ENCODE peak calls at places on chromosomes 11 and 22, in seven cellular contexts. One of them, this sample, is unnamed.

GRCh38 chr11:128772814-128773213 is 78.9 kb downstream of the FLI1 start:
- DNase-seq in AG04450: no peak
- DNase-seq in retinal pigment epithelial cell: no peak
- DNase-seq in epithelial cell of esophagus: no peak
- DNase-seq in lower leg skin: peak
- DNase-seq in HL-60: peak
- DNase-seq in coronary artery: no peak
- DNase-seq in this sample: no peak

GRCh38 chr22:17772963-17773605 is 1.2 kb downstream of the BID start:
- DNase-seq in HL-60: no peak
- DNase-seq in epithelial cell of esophagus: peak
- DNase-seq in coronary artery: no peak
- DNase-seq in AG04450: no peak
- DNase-seq in retinal pigment epithelial cell: no peak
- DNase-seq in lower leg skin: no peak
- DNase-seq in this sample: no peak

GRCh38 chr22:49601614-49602321 is 225.9 kb downstream of the BRD1 start:
- DNase-seq in HL-60: no peak
- DNase-seq in lower leg skin: no peak
- DNase-seq in epithelial cell of esophagus: no peak
- DNase-seq in AG04450: no peak
- DNase-seq in retinal pigment epithelial cell: no peak
- DNase-seq in coronary artery: no peak
- DNase-seq in this sample: no peak

GRCh38 chr11:63623513-63624140 is 9.4 kb upstream of the PLAAT3 start:
- DNase-seq in coronary artery: peak
- DNase-seq in epithelial cell of esophagus: no peak
- DNase-seq in lower leg skin: no peak
- DNase-seq in retinal pigment epithelial cell: no peak
- DNase-seq in AG04450: no peak
- DNase-seq in HL-60: no peak
- DNase-seq in this sample: no peak

GRCh38 chr11:115051938-115052590 is 373.7 kb downstream of the NXPE2 start:
- DNase-seq in AG04450: no peak
- DNase-seq in epithelial cell of esophagus: no peak
- DNase-seq in coronary artery: no peak
- DNase-seq in HL-60: no peak
- DNase-seq in lower leg skin: no peak
- DNase-seq in retinal pigment epithelial cell: no peak
- DNase-seq in this sample: no peak

GRCh38 chr11:128878455-128878854 is 11.4 kb upstream of the KCNJ1 start:
- DNase-seq in epithelial cell of esophagus: no peak
- DNase-seq in coronary artery: no peak
- DNase-seq in retinal pigment epithelial cell: no peak
- DNase-seq in AG04450: no peak
- DNase-seq in lower leg skin: no peak
- DNase-seq in HL-60: no peak
- DNase-seq in this sample: no peak

GRCh38 chr22:37023743-37024338 is 4.3 kb downstream of the MPST start:
- DNase-seq in HL-60: no peak
- DNase-seq in AG04450: no peak
- DNase-seq in epithelial cell of esophagus: no peak
- DNase-seq in lower leg skin: no peak
- DNase-seq in retinal pigment epithelial cell: no peak
- DNase-seq in coronary artery: no peak
- DNase-seq in this sample: no peak

GRCh38 chr11:45982656-45983470 is 60.4 kb downstream of the LARGE2 start:
- DNase-seq in lower leg skin: no peak
- DNase-seq in HL-60: no peak
- DNase-seq in epithelial cell of esophagus: peak
- DNase-seq in retinal pigment epithelial cell: peak
- DNase-seq in AG04450: peak
- DNase-seq in coronary artery: no peak
- DNase-seq in this sample: no peak

GRCh38 chr22:19874307-19875060 is 19.8 kb upstream of the GNB1L start:
- DNase-seq in HL-60: no peak
- DNase-seq in retinal pigment epithelial cell: no peak
- DNase-seq in AG04450: no peak
- DNase-seq in epithelial cell of esophagus: peak
- DNase-seq in coronary artery: peak
- DNase-seq in lower leg skin: no peak
- DNase-seq in this sample: peak

GRCh38 chr11:101478587-101479375 is 105.0 kb downstream of the TRPC6 start:
- DNase-seq in HL-60: no peak
- DNase-seq in AG04450: no peak
- DNase-seq in lower leg skin: no peak
- DNase-seq in coronary artery: no peak
- DNase-seq in epithelial cell of esophagus: peak
- DNase-seq in retinal pigment epithelial cell: no peak
- DNase-seq in this sample: no peak

GRCh38 chr22:20080445-20080775 is 369 bp downstream of the DGCR8 start:
- DNase-seq in HL-60: no peak
- DNase-seq in coronary artery: no peak
- DNase-seq in epithelial cell of esophagus: peak
- DNase-seq in AG04450: no peak
- DNase-seq in retinal pigment epithelial cell: no peak
- DNase-seq in lower leg skin: no peak
- DNase-seq in this sample: peak

GRCh38 chr11:64644348-64645242 is 53.6 kb downstream of the SLC22A12 start:
- DNase-seq in lower leg skin: no peak
- DNase-seq in coronary artery: no peak
- DNase-seq in HL-60: no peak
- DNase-seq in AG04450: no peak
- DNase-seq in epithelial cell of esophagus: peak
- DNase-seq in retinal pigment epithelial cell: no peak
- DNase-seq in this sample: no peak

GRCh38 chr22:24367841-24368240 is 59.6 kb upstream of the ADORA2A start:
- DNase-seq in coronary artery: no peak
- DNase-seq in AG04450: no peak
- DNase-seq in lower leg skin: no peak
- DNase-seq in retinal pigment epithelial cell: no peak
- DNase-seq in HL-60: no peak
- DNase-seq in epithelial cell of esophagus: no peak
- DNase-seq in this sample: no peak

GRCh38 chr11:120807414-120808150 is 216.3 kb upstream of the TBCEL start:
- DNase-seq in retinal pigment epithelial cell: peak
- DNase-seq in AG04450: peak
- DNase-seq in epithelial cell of esophagus: peak
- DNase-seq in coronary artery: no peak
- DNase-seq in lower leg skin: no peak
- DNase-seq in HL-60: no peak
- DNase-seq in this sample: no peak

GRCh38 chr22:17858033-17858432 is 83.8 kb upstream of the BID start:
- DNase-seq in coronary artery: no peak
- DNase-seq in lower leg skin: no peak
- DNase-seq in HL-60: no peak
- DNase-seq in retinal pigment epithelial cell: no peak
- DNase-seq in epithelial cell of esophagus: peak
- DNase-seq in AG04450: no peak
- DNase-seq in this sample: no peak

GRCh38 chr22:38298312-38299000 is 18.8 kb downstream of the CSNK1E start:
- DNase-seq in coronary artery: no peak
- DNase-seq in AG04450: no peak
- DNase-seq in HL-60: no peak
- DNase-seq in epithelial cell of esophagus: peak
- DNase-seq in retinal pigment epithelial cell: peak
- DNase-seq in lower leg skin: no peak
- DNase-seq in this sample: no peak

GRCh38 chr11:126134461-126135155 is 71.9 kb upstream of the CDON start:
- DNase-seq in HL-60: no peak
- DNase-seq in lower leg skin: no peak
- DNase-seq in retinal pigment epithelial cell: no peak
- DNase-seq in AG04450: no peak
- DNase-seq in epithelial cell of esophagus: no peak
- DNase-seq in coronary artery: no peak
- DNase-seq in this sample: no peak

GRCh38 chr11:70122490-70123198 is 44.5 kb downstream of the ANO1 start:
- DNase-seq in retinal pigment epithelial cell: no peak
- DNase-seq in coronary artery: no peak
- DNase-seq in epithelial cell of esophagus: no peak
- DNase-seq in AG04450: no peak
- DNase-seq in lower leg skin: no peak
- DNase-seq in HL-60: no peak
- DNase-seq in this sample: no peak

GRCh38 chr22:35218079-35218478 is 39.2 kb upstream of the HMGXB4 start:
- DNase-seq in HL-60: no peak
- DNase-seq in retinal pigment epithelial cell: no peak
- DNase-seq in lower leg skin: no peak
- DNase-seq in epithelial cell of esophagus: no peak
- DNase-seq in AG04450: no peak
- DNase-seq in coronary artery: no peak
- DNase-seq in this sample: no peak

GRCh38 chr11:87097582-87097981 is 59.8 kb downstream of the TMEM135 start:
- DNase-seq in retinal pigment epithelial cell: no peak
- DNase-seq in epithelial cell of esophagus: peak
- DNase-seq in HL-60: peak
- DNase-seq in coronary artery: no peak
- DNase-seq in AG04450: peak
- DNase-seq in lower leg skin: no peak
- DNase-seq in this sample: peak

GRCh38 chr11:18956630-18957029 is 17.4 kb upstream of the MRGPRX1 start:
- DNase-seq in AG04450: no peak
- DNase-seq in coronary artery: no peak
- DNase-seq in lower leg skin: no peak
- DNase-seq in retinal pigment epithelial cell: no peak
- DNase-seq in HL-60: no peak
- DNase-seq in epithelial cell of esophagus: no peak
- DNase-seq in this sample: no peak

GRCh38 chr11:120121336-120121735 is 16.6 kb downstream of the TRIM29 start:
- DNase-seq in retinal pigment epithelial cell: no peak
- DNase-seq in AG04450: no peak
- DNase-seq in coronary artery: no peak
- DNase-seq in HL-60: no peak
- DNase-seq in epithelial cell of esophagus: peak
- DNase-seq in lower leg skin: no peak
- DNase-seq in this sample: no peak

GRCh38 chr11:36409152-36409713 is 100.8 kb downstream of the TRAF6 start:
- DNase-seq in HL-60: no peak
- DNase-seq in AG04450: no peak
- DNase-seq in lower leg skin: no peak
- DNase-seq in retinal pigment epithelial cell: no peak
- DNase-seq in coronary artery: no peak
- DNase-seq in epithelial cell of esophagus: no peak
- DNase-seq in this sample: no peak

GRCh38 chr11:17890333-17890732 is 122.5 kb downstream of the SERGEF start:
- DNase-seq in AG04450: no peak
- DNase-seq in retinal pigment epithelial cell: no peak
- DNase-seq in lower leg skin: no peak
- DNase-seq in HL-60: no peak
- DNase-seq in epithelial cell of esophagus: no peak
- DNase-seq in coronary artery: no peak
- DNase-seq in this sample: no peak
- TF ChIP-seq CTCF in AG04450: peak
- TF ChIP-seq CTCF in retinal pigment epithelial cell: peak
- TF ChIP-seq CTCF in lower leg skin: no peak
- TF ChIP-seq CTCF in HL-60: no peak
- TF ChIP-seq CTCF in epithelial cell of esophagus: no peak
- TF ChIP-seq CTCF in coronary artery: no peak
- TF ChIP-seq CTCF in this sample: no peak

DNA sequence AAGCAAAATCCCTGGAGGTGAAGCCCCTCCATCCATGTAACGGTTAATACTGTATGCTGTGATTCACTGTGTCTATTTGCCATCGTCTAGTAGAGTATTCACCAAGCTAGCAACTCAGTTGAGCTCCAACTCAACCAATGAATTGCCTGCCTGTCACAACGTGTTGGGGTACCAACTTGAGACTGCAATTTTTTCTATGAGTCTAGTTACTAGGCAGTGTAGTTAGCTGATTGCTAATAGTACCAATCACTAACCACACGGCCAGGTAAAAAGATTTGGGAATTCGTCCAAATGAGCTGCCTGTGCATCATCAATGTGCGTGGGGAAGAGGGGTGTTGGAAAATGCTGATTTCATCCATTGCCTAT is 1.0 kb upstream of the BTG4 start:
- DNase-seq in AG04450: no peak
- DNase-seq in retinal pigment epithelial cell: no peak
- DNase-seq in epithelial cell of esophagus: peak
- DNase-seq in lower leg skin: no peak
- DNase-seq in HL-60: no peak
- DNase-seq in coronary artery: no peak
- DNase-seq in this sample: no peak
- H3K4me3 ChIP-seq in AG04450: no peak
- H3K4me3 ChIP-seq in retinal pigment epithelial cell: peak
- H3K4me3 ChIP-seq in epithelial cell of esophagus: no peak
- H3K4me3 ChIP-seq in lower leg skin: no peak
- H3K4me3 ChIP-seq in HL-60: no peak
- H3K4me3 ChIP-seq in coronary artery: peak
- H3K4me3 ChIP-seq in this sample: no peak

GRCh38 chr11:68312780-68313573 is 586 bp downstream of the LRP5 start:
- DNase-seq in AG04450: no peak
- DNase-seq in lower leg skin: no peak
- DNase-seq in retinal pigment epithelial cell: no peak
- DNase-seq in HL-60: no peak
- DNase-seq in coronary artery: no peak
- DNase-seq in epithelial cell of esophagus: peak
- DNase-seq in this sample: peak
- TF ChIP-seq CTCF in AG04450: no peak
- TF ChIP-seq CTCF in lower leg skin: no peak
- TF ChIP-seq CTCF in retinal pigment epithelial cell: no peak
- TF ChIP-seq CTCF in HL-60: no peak
- TF ChIP-seq CTCF in coronary artery: no peak
- TF ChIP-seq CTCF in epithelial cell of esophagus: no peak
- TF ChIP-seq CTCF in this sample: no peak

GRCh38 chr11:60852639-60853468 is 2.9 kb downstream of the PTGDR2 start:
- DNase-seq in coronary artery: no peak
- DNase-seq in lower leg skin: no peak
- DNase-seq in epithelial cell of esophagus: peak
- DNase-seq in retinal pigment epithelial cell: no peak
- DNase-seq in AG04450: no peak
- DNase-seq in HL-60: no peak
- DNase-seq in this sample: no peak
- H3K4me3 ChIP-seq in coronary artery: no peak
- H3K4me3 ChIP-seq in lower leg skin: no peak
- H3K4me3 ChIP-seq in epithelial cell of esophagus: no peak
- H3K4me3 ChIP-seq in retinal pigment epithelial cell: no peak
- H3K4me3 ChIP-seq in AG04450: no peak
- H3K4me3 ChIP-seq in HL-60: no peak
- H3K4me3 ChIP-seq in this sample: no peak

GRCh38 chr22:26753125-26753862 is 95.9 kb downstream of the MIAT start:
- DNase-seq in coronary artery: no peak
- DNase-seq in lower leg skin: no peak
- DNase-seq in HL-60: no peak
- DNase-seq in epithelial cell of esophagus: no peak
- DNase-seq in AG04450: no peak
- DNase-seq in retinal pigment epithelial cell: no peak
- DNase-seq in this sample: no peak
- TF ChIP-seq CTCF in coronary artery: no peak
- TF ChIP-seq CTCF in lower leg skin: no peak
- TF ChIP-seq CTCF in HL-60: no peak
- TF ChIP-seq CTCF in epithelial cell of esophagus: peak
- TF ChIP-seq CTCF in AG04450: peak
- TF ChIP-seq CTCF in retinal pigment epithelial cell: no peak
- TF ChIP-seq CTCF in this sample: peak

GRCh38 chr22:30079952-30080533 is at the start of gene HORMAD2:
- DNase-seq in retinal pigment epithelial cell: peak
- DNase-seq in epithelial cell of esophagus: no peak
- DNase-seq in AG04450: no peak
- DNase-seq in HL-60: no peak
- DNase-seq in coronary artery: no peak
- DNase-seq in lower leg skin: no peak
- DNase-seq in this sample: peak
- H3K4me3 ChIP-seq in retinal pigment epithelial cell: peak
- H3K4me3 ChIP-seq in epithelial cell of esophagus: no peak
- H3K4me3 ChIP-seq in AG04450: no peak
- H3K4me3 ChIP-seq in HL-60: no peak
- H3K4me3 ChIP-seq in coronary artery: peak
- H3K4me3 ChIP-seq in lower leg skin: no peak
- H3K4me3 ChIP-seq in this sample: no peak

This sample was measured in GM06990.